ENCODE peak calls at places on chromosome 18, in nine cellular contexts. Q is EL; H is NCI-H1092; C is COR-L47; S is mucosa of descending colon; Y is GM12891; T is stimulated activated CD4-positive, alpha-beta T cell treated with anti-CD3 and anti-CD28 coated beads, Interleukin-1b, Interleukin-23, amount 100 ng/mL, for 48 hours; X is OCI-M1; P is heart right ventricle. V is an unnamed sample.

GRCh38 chr18:50654658-50655550 is 95.0 kb downstream of the MAPK4 start:
- DNase-seq in Q (no peak), H (no peak), C (no peak), S (no peak), Y (no peak), T (no peak), X (no peak), P (peak; percentile 33), V (no peak)

GRCh38 chr18:25818505-25818904 is 271.9 kb downstream of the SS18 start:
- DNase-seq in Q (no peak), H (no peak), C (no peak), S (no peak), Y (no peak), T (no peak), X (no peak), P (no peak), V (no peak)

GRCh38 chr18:1995041-1995612 is 576.2 kb downstream of the METTL4 start:
- DNase-seq in Q (no peak), H (no peak), C (no peak), S (no peak), Y (no peak), T (no peak), X (no peak), P (no peak), V (no peak)

GRCh38 chr18:5747678-5748077 is 147.6 kb downstream of the TMEM200C start:
- DNase-seq in Q (no peak), H (no peak), C (no peak), S (no peak), Y (no peak), T (no peak), X (no peak), P (no peak), V (no peak)

GRCh38 chr18:76398295-76398694 is 96.7 kb downstream of the ZNF516 start:
- DNase-seq in Q (no peak), H (no peak), C (no peak), S (no peak), Y (no peak), T (no peak), X (no peak), P (no peak), V (no peak)

GRCh38 chr18:706438-706837 is 6.0 kb downstream of the ENOSF1 start:
- DNase-seq in Q (no peak), H (no peak), C (no peak), S (no peak), Y (no peak), T (no peak), X (no peak), P (no peak), V (peak; percentile 4)

GRCh38 chr18:58314284-58314683 is 270.3 kb downstream of the NEDD4L start:
- DNase-seq in Q (peak; percentile 96), H (no peak), C (no peak), S (no peak), Y (no peak), T (no peak), X (peak; percentile 49), P (peak; percentile 46), V (no peak)

GRCh38 chr18:45517181-45517741 is 98.0 kb upstream of the SLC14A2 start:
- DNase-seq in Q (no peak), H (no peak), C (no peak), S (no peak), Y (no peak), T (no peak), X (no peak), P (no peak), V (no peak)

GRCh38 chr18:79538635-79539034 is 141.0 kb upstream of the CTDP1 start:
- DNase-seq in Q (no peak), H (no peak), C (no peak), S (no peak), Y (no peak), T (no peak), X (no peak), P (no peak), V (no peak)

GRCh38 chr18:13369756-13370510 is 151.4 kb downstream of the LDLRAD4 start:
- DNase-seq in Q (no peak), H (no peak), C (peak; percentile 34), S (peak; percentile 76), Y (no peak), T (no peak), X (no peak), P (no peak), V (no peak)

V was measured in activated T-cell treated with anti-CD3 and anti-CD28 coated beads, Interleukin-2, amount 50 U/mL, for 48 hours.